ENCODE peak calls at places on chromosome 11, in eight cellular contexts. E, J, R, K, Y, L, S and I are unnamed samples.

GRCh38 chr11:96817488-96817887 is 427.7 kb downstream of the JRKL start:
- DNase-seq in Y (no peak), L (no peak), R (no peak), E (peak), K (no peak), J (no peak), S (no peak), I (no peak)

GRCh38 chr11:10601722-10602281 is 33.3 kb upstream of the LYVE1 start:
- DNase-seq in E (no peak), Y (no peak), J (no peak), R (no peak), K (no peak), L (peak), S (no peak), I (peak)

GRCh38 chr11:69078930-69079607 is 30.3 kb downstream of the TPCN2 start:
- DNase-seq in J (no peak), Y (no peak), E (no peak), K (peak), L (peak), S (no peak), R (no peak), I (peak)

GRCh38 chr11:65384301-65384889 is 1.9 kb upstream of the SLC25A45 start:
- DNase-seq in Y (no peak), K (no peak), E (peak), L (no peak), J (no peak), R (peak), S (peak), I (no peak)

GRCh38 chr11:33044281-33044680 is 4.9 kb downstream of the TCP11L1 start:
- DNase-seq in S (no peak), Y (no peak), L (no peak), R (no peak), J (no peak), K (no peak), E (no peak), I (no peak)

GRCh38 chr11:33027846-33028536 is 11.4 kb upstream of the TCP11L1 start:
- DNase-seq in E (peak), S (peak), K (no peak), Y (no peak), J (no peak), R (no peak), L (no peak), I (no peak)

GRCh38 chr11:76623171-76623883 is 47.2 kb downstream of the LRRC32 start:
- DNase-seq in J (peak), R (no peak), S (peak), Y (no peak), E (peak), K (no peak), L (no peak), I (no peak)

GRCh38 chr11:84722583-84723108 is 904.5 kb downstream of the DLG2 start:
- DNase-seq in K (no peak), R (no peak), Y (no peak), E (no peak), L (no peak), J (no peak), S (no peak), I (no peak)

GRCh38 chr11:9834281-9834680 is 170.4 kb downstream of the SWAP70 start:
- DNase-seq in J (no peak), K (no peak), L (no peak), R (no peak), S (peak), E (peak), Y (no peak), I (no peak)

GRCh38 chr11:15826826-15827225 is 529.5 kb downstream of the SOX6 start:
- DNase-seq in Y (peak), E (no peak), R (no peak), S (no peak), K (peak), J (no peak), L (no peak), I (peak)

GRCh38 chr11:99960536-99960935 is 726.6 kb upstream of the ARHGAP42 start:
- DNase-seq in Y (no peak), S (no peak), E (no peak), L (no peak), R (no peak), K (no peak), J (no peak), I (no peak)

GRCh38 chr11:6251120-6251733 is 8.4 kb upstream of the CCKBR start:
- DNase-seq in K (peak), L (no peak), E (peak), R (peak), S (peak), Y (peak), J (peak), I (peak)

GRCh38 chr11:83941050-83941449 is 654.9 kb upstream of the CCDC90B start:
- DNase-seq in J (no peak), Y (no peak), S (no peak), E (no peak), L (no peak), K (no peak), R (no peak), I (no peak)

GRCh38 chr11:8709002-8709672 is 26.5 kb downstream of the RPL27A start:
- DNase-seq in Y (peak), R (no peak), J (no peak), K (no peak), E (no peak), L (no peak), S (peak), I (no peak)